ENCODE peak calls at places on chromosomes 2 and 18, in nine cellular contexts. I, W, G, U, D, O, Q, N and F are unnamed samples.

GRCh38 chr2:18750662-18751554 is 161.5 kb upstream of the NT5C1B start:
- DNase-seq in I (no peak), W (peak; percentile 63), G (no peak), U (peak; percentile 55), D (peak; percentile 61), O (no peak), Q (no peak), N (no peak), F (no peak)

GRCh38 chr2:42035241-42035640 is 12.6 kb upstream of the PKDCC start:
- DNase-seq in I (no peak), W (no peak), G (no peak), U (no peak), D (no peak), O (peak; percentile 30), Q (no peak), N (no peak), F (no peak)

GRCh38 chr18:55384551-55385275 is 203.3 kb downstream of the TCF4 start:
- DNase-seq in I (peak; percentile 58), W (peak; percentile 48), G (no peak), U (peak; percentile 48), D (peak; percentile 49), O (no peak), Q (peak; percentile 11), N (peak; percentile 9), F (no peak)

GRCh38 chr2:224195954-224196571 is 157.0 kb upstream of the SERPINE2 start:
- DNase-seq in I (peak; percentile 76), W (no peak), G (no peak), U (no peak), D (no peak), O (no peak), Q (no peak), N (no peak), F (no peak)

GRCh38 chr2:112711356-112711755 is 9.5 kb upstream of the NT5DC4 start:
- DNase-seq in I (no peak), W (no peak), G (no peak), U (no peak), D (no peak), O (no peak), Q (no peak), N (no peak), F (no peak)

GRCh38 chr2:161161074-161161577 is 898 bp downstream of the TANK start:
- DNase-seq in I (no peak), W (peak; percentile 23), G (no peak), U (no peak), D (peak; percentile 10), O (no peak), Q (no peak), N (no peak), F (no peak)

GRCh38 chr18:25921677-25922421 is 168.6 kb downstream of the SS18 start:
- DNase-seq in I (no peak), W (peak; percentile 7), G (peak; percentile 49), U (peak; percentile 20), D (peak; percentile 31), O (no peak), Q (peak; percentile 66), N (peak; percentile 2), F (no peak)

GRCh38 chr2:50346104-50346503 is 685.8 kb downstream of the NRXN1 start:
- DNase-seq in I (no peak), W (no peak), G (no peak), U (no peak), D (no peak), O (no peak), Q (no peak), N (no peak), F (no peak)

GRCh38 chr2:143132360-143132759 is 3.1 kb downstream of the ARHGAP15 start:
- DNase-seq in I (no peak), W (no peak), G (no peak), U (no peak), D (no peak), O (no peak), Q (no peak), N (no peak), F (no peak)

GRCh38 chr2:231900486-231900942 is 25.7 kb downstream of the NPPC start:
- DNase-seq in I (peak; percentile 48), W (peak; percentile 58), G (peak; percentile 89), U (peak; percentile 55), D (peak; percentile 49), O (no peak), Q (peak; percentile 86), N (peak; percentile 59), F (peak; percentile 24)

GRCh38 chr2:68832161-68832869 is 38.9 kb downstream of the BMP10 start:
- DNase-seq in I (peak; percentile 65), W (peak; percentile 29), G (no peak), U (peak; percentile 78), D (peak; percentile 73), O (no peak), Q (peak; percentile 22), N (peak; percentile 9), F (no peak)

GRCh38 chr2:116952254-116952653 is 862.2 kb upstream of the DDX18 start:
- DNase-seq in I (no peak), W (no peak), G (no peak), U (no peak), D (no peak), O (no peak), Q (no peak), N (no peak), F (no peak)

GRCh38 chr2:227349989-227350648 is 25.1 kb downstream of the MFF start:
- DNase-seq in I (no peak), W (no peak), G (no peak), U (no peak), D (no peak), O (no peak), Q (no peak), N (no peak), F (no peak)

GRCh38 chr2:460861-461260 is 173.0 kb upstream of the ALKAL2 start:
- DNase-seq in I (no peak), W (peak; percentile 3), G (no peak), U (no peak), D (peak; percentile 2), O (no peak), Q (no peak), N (no peak), F (peak; percentile 41)

GRCh38 chr18:48929951-48930713 is 20.6 kb downstream of the SMAD7 start:
- DNase-seq in I (no peak), W (peak; percentile 87), G (peak; percentile 74), U (peak; percentile 81), D (peak; percentile 50), O (no peak), Q (peak; percentile 92), N (no peak), F (no peak)
- H3K4me3 ChIP-seq in I (no peak overlapping the region), W (peak overlapping the region; percentile 36), G (peak overlapping the region; percentile 25), U (no peak overlapping the region), D (no peak overlapping the region), O (peak overlapping the region; percentile 2), Q (peak overlapping the region; percentile 27), N (no peak overlapping the region), F (no peak overlapping the region)

GRCh38 chr18:63112681-63113080 is 206.9 kb downstream of the BCL2 start:
- DNase-seq in I (no peak), W (no peak), G (no peak), U (no peak), D (no peak), O (no peak), Q (no peak), N (no peak), F (no peak)

GRCh38 chr18:63107171-63107850 is 212.3 kb downstream of the BCL2 start:
- DNase-seq in I (no peak), W (no peak), G (no peak), U (no peak), D (no peak), O (no peak), Q (no peak), N (no peak), F (no peak)

GRCh38 chr18:63107931-63108330 is 211.6 kb downstream of the BCL2 start:
- DNase-seq in I (no peak), W (no peak), G (no peak), U (no peak), D (no peak), O (no peak), Q (no peak), N (no peak), F (no peak)

GRCh38 chr18:63111549-63112402 is 207.8 kb downstream of the BCL2 start:
- DNase-seq in I (no peak), W (no peak), G (no peak), U (no peak), D (no peak), O (no peak), Q (no peak), N (peak; percentile 34), F (no peak)

GRCh38 chr18:63109789-63110188 is 209.8 kb downstream of the BCL2 start:
- DNase-seq in I (no peak), W (no peak), G (no peak), U (no peak), D (no peak), O (no peak), Q (no peak), N (no peak), F (no peak)
- TF ChIP-seq CTCF in I (no peak), W (no peak), G (no peak), U (no peak), D (no peak), O (no peak), Q (no peak), N (no peak), F (no peak)

GRCh38 chr2:111665551-111666116 is 218.4 kb downstream of the ANAPC1 start:
- DNase-seq in I (no peak), W (no peak), G (no peak), U (no peak), D (no peak), O (no peak), Q (no peak), N (no peak), F (no peak)

GRCh38 chr2:111665011-111665410 is 219.0 kb downstream of the ANAPC1 start:
- DNase-seq in I (no peak), W (no peak), G (no peak), U (no peak), D (no peak), O (no peak), Q (no peak), N (no peak), F (no peak)

GRCh38 chr2:111662771-111663470 is 221.1 kb downstream of the ANAPC1 start:
- DNase-seq in I (no peak), W (no peak), G (no peak), U (peak; percentile 10), D (peak; percentile 43), O (no peak), Q (no peak), N (no peak), F (no peak)

GRCh38 chr2:111663471-111663951 is 220.5 kb downstream of the ANAPC1 start:
- DNase-seq in I (no peak), W (peak; percentile 48), G (no peak), U (peak; percentile 41), D (peak; percentile 30), O (no peak), Q (no peak), N (no peak), F (no peak)

DNA sequence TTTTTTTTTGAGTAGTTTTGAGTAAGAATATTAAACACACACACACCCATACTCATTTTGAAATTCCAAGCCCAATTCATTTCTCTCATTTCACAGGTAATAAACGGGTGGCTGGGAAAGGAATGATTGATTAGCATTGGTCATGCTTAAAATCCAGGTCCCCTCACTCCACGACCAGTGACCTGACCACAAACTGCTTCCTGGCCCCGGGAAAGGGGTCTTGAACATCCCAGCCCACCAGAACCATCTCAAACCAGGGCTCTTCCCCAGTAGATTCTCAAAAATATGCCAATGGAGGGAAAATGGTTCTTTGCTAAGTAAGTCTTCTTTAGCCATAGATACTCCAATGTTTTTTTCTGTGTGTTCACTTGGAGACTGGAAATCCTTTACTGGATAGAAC is 219.5 kb downstream of the ANAPC1 start:
- DNase-seq in I (no peak), W (no peak), G (no peak), U (no peak), D (no peak), O (no peak), Q (no peak), N (no peak), F (no peak)
- H3K4me3 ChIP-seq in I (no peak overlapping the region), W (no peak overlapping the region), G (no peak overlapping the region), U (no peak overlapping the region), D (no peak overlapping the region), O (no peak overlapping the region), Q (no peak overlapping the region), N (no peak overlapping the region), F (no peak overlapping the region)

GRCh38 chr2:121456325-121456724 is 74.4 kb upstream of the RNU4ATAC start:
- DNase-seq in I (no peak), W (no peak), G (no peak), U (no peak), D (no peak), O (no peak), Q (no peak), N (no peak), F (no peak)
- TF ChIP-seq CTCF in I (no peak), W (no peak), G (no peak), U (no peak), D (no peak), O (no peak), Q (no peak), N (no peak), F (no peak)